ENCODE peak calls at places on chromosomes 2 and 18, in five cellular contexts. I is aorta, B is neural progenitor cell, O is right atrium auricular region, Q is NB4. K is an unnamed sample.

GRCh38 chr2:134845028-134845427 is 6.6 kb downstream of the ACMSD start:
- DNase-seq in I (no peak), B (no peak), O (no peak), Q (no peak), K (no peak)

GRCh38 chr2:25566694-25567093 is 106.7 kb downstream of the DTNB start:
- DNase-seq in I (peak; percentile 70), B (no peak), O (no peak), Q (peak; percentile 81), K (peak; percentile 40)

GRCh38 chr2:42879913-42880737 is 87.7 kb upstream of the HAAO start:
- DNase-seq in I (no peak), B (no peak), O (no peak), Q (no peak), K (no peak)

GRCh38 chr2:63790913-63791312 is 50.8 kb upstream of the UGP2 start:
- DNase-seq in I (no peak), B (no peak), O (no peak), Q (no peak), K (peak; percentile 97)

GRCh38 chr2:129895061-129895460 is 84.4 kb upstream of the RAB6C start:
- DNase-seq in I (no peak), B (no peak), O (no peak), Q (no peak), K (no peak)

GRCh38 chr2:23312996-23313606 is 71.9 kb upstream of the KLHL29 start:
- DNase-seq in I (no peak), B (peak; percentile 69), O (no peak), Q (peak; percentile 53), K (peak; percentile 19)

GRCh38 chr2:23545391-23545790 is 160.4 kb downstream of the KLHL29 start:
- DNase-seq in I (no peak), B (no peak), O (no peak), Q (peak; percentile 43), K (peak; percentile 53)

GRCh38 chr2:235504459-235505200 is 10.8 kb downstream of the AGAP1 start:
- DNase-seq in I (no peak), B (peak; percentile 35), O (no peak), Q (no peak), K (no peak)

GRCh38 chr18:23585007-23585871 is 1.1 kb downstream of the NPC1 start:
- DNase-seq in I (no peak), B (peak; percentile 28), O (no peak), Q (peak; percentile 84), K (peak; percentile 56)

GRCh38 chr2:120490091-120490798 is 144.3 kb downstream of the INHBB start:
- DNase-seq in I (no peak), B (no peak), O (no peak), Q (no peak), K (no peak)

GRCh38 chr2:70145168-70145538 is 45.7 kb downstream of the C2orf42 start:
- DNase-seq in I (no peak), B (no peak), O (no peak), Q (no peak), K (no peak)

GRCh38 chr2:98730851-98731708 is at the start of gene MGAT4A:
- DNase-seq in I (peak; percentile 87), B (peak; percentile 88), O (peak; percentile 73), Q (peak; percentile 79), K (no peak)

GRCh38 chr2:202104286-202104870 is 31.3 kb downstream of the KIAA2012 start:
- DNase-seq in I (peak; percentile 65), B (peak; percentile 66), O (no peak), Q (peak; percentile 61), K (peak; percentile 71)

GRCh38 chr2:128531856-128532255 is 213.2 kb upstream of the HS6ST1 start:
- DNase-seq in I (no peak), B (no peak), O (no peak), Q (peak; percentile 61), K (peak; percentile 25)

GRCh38 chr2:165057308-165057707 is 102.0 kb upstream of the SLC38A11 start:
- DNase-seq in I (no peak), B (no peak), O (no peak), Q (no peak), K (no peak)

GRCh38 chr18:68817584-68817983 is 19.7 kb downstream of the CCDC102B start:
- DNase-seq in I (no peak), B (no peak), O (no peak), Q (no peak), K (peak; percentile 74)

GRCh38 chr2:152307863-152308262 is 27.1 kb upstream of the FMNL2 start:
- DNase-seq in I (no peak), B (no peak), O (no peak), Q (no peak), K (no peak)

GRCh38 chr18:23331091-23331920 is 121.8 kb upstream of the RIOK3 start:
- DNase-seq in I (no peak), B (no peak), O (no peak), Q (no peak), K (no peak)

DNA sequence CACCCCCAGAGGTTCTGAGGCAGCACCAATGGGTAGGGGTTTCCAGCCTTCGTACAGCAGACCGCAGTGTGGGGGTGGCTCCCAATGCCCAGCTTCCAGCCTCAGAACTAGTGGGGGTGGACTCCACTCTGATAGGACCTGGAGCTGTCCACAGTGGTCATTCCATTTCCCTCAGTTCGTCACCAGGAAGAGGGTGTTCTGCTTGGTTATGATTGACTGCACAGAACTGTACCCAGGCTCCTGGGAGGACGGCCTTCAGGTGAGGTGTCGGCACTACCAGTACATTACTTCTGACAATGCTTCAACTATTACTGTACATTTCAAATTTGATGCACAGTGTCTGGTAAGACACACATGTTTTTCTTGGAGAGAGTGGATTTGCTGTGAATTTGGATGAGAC is 150.3 kb upstream of the CAPN13 start:
- DNase-seq in I (no peak), B (no peak), O (no peak), Q (no peak), K (no peak)
- H3K4me3 ChIP-seq in I (no peak overlapping the region), B (no peak overlapping the region), O (no peak overlapping the region), Q (no peak overlapping the region), K (no peak overlapping the region)

DNA sequence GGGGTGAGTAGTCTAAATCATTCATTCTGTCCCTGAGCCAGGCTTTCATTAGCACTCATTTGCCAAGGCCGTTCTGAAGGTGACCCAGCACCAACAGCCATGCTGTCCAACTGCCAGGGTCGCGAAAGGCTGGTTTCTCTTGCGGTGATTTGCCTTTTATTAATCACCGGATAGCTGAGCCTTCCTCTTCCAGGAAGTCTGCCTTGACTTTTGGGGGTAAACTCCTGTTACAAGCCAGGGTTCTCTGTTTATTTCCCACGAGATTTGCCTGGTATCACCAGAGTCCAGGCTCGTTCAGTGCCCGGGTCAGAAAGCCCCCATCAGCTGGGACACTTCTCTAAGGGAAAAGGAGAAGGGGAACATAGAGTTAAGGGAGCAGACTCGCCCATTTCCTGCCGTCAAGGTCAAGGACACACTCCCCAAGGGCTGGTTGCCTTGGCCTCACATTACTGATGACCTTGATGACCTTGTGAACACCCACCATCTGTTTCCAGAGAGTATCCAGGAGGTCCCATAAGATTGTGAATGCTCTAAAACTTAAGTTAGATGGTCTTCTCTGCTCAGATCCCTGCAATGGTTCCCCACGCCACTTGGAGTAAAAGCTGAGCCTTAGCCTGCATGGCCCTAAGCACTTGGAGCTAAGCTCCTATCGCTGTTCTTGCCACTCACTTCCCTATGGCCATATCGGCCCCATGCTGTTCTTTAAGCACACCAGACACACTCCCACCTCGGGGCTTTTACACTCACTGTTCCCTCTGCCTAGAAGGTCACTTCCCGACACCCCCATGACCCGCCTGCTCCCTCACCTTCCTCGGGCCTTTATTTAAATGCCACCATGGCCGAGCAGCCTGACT is 118.0 kb upstream of the STPG4 start:
- DNase-seq in I (no peak), B (no peak), O (no peak), Q (peak; percentile 57), K (no peak)
- H3K4me3 ChIP-seq in I (no peak overlapping the region), B (no peak overlapping the region), O (peak overlapping the region; percentile 49), Q (no peak overlapping the region), K (no peak overlapping the region)

DNA sequence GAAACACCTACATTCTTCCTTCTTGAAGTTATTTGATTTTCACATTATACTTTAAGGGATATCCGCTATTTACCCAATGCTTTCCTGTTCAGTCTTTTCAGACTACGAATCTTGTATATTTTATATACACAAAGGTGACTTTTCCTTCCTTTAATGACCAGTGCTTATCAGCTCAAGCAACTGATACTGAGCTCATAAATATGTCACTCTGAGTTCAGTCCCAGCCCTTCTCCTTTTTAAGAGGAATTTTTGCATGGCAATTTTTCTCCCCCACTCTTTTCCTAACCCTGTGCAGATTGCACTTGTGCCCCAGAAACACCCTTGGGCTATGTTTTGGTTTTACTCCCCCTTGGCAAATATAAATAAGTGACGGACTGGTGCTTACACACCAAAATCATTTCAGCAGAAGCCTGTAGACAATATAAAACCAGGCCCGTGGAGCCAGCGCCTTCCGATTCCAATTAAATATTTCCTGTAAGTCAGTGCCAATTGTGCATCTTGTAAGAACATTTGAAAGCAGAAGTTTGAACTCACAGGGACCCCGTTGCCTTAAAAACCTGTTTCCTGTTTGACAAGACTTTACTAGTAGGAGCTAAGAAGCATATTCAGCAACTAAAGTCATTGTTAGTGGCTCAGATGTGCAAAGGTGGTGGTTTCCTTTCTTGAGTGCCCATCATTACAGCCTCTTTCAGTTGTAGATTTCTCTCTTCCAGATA is 66.3 kb upstream of the GATA6 start:
- DNase-seq in I (no peak), B (no peak), O (no peak), Q (peak; percentile 40), K (no peak)
- H3K4me3 ChIP-seq in I (no peak overlapping the region), B (no peak overlapping the region), O (no peak overlapping the region), Q (no peak overlapping the region), K (no peak overlapping the region)

GRCh38 chr2:216575465-216575864 is 57.8 kb upstream of the IGFBP2 start:
- DNase-seq in I (no peak), B (no peak), O (no peak), Q (peak; percentile 51), K (peak; percentile 28)
- H3K4me3 ChIP-seq in I (no peak overlapping the region), B (no peak overlapping the region), O (no peak overlapping the region), Q (no peak overlapping the region), K (no peak overlapping the region)